ENCODE peak calls at places on chromosomes 12 and 14, in six cellular contexts. P, I, W, S, V and Q are unnamed samples.

GRCh38 chr12:121668750-121669524 is 517 bp downstream of the MORN3 start:
- DNase-seq in V (peak; percentile 77), P (peak; percentile 71), S (peak; percentile 44), I (no peak), W (peak; percentile 84), Q (peak; percentile 84)

GRCh38 chr12:14723763-14724162 is 27.4 kb upstream of the GUCY2C start:
- DNase-seq in V (peak; percentile 53), P (peak; percentile 76), W (peak; percentile 47), S (peak; percentile 47), I (peak; percentile 29), Q (no peak)

GRCh38 chr12:89862511-89863331 is 154.1 kb upstream of the ATP2B1 start:
- DNase-seq in S (no peak), P (no peak), W (no peak), I (no peak), V (no peak), Q (peak; percentile 72)

GRCh38 chr12:109518820-109519665 is 41.6 kb downstream of the UBE3B start:
- DNase-seq in V (peak; percentile 80), I (peak; percentile 51), S (peak; percentile 71), W (peak; percentile 81), P (peak; percentile 80), Q (peak; percentile 70)

GRCh38 chr12:27142102-27142721 is 59.8 kb upstream of the C12orf71 start:
- DNase-seq in I (peak; percentile 27), S (peak; percentile 49), P (peak; percentile 80), W (peak; percentile 58), V (peak; percentile 74), Q (no peak)

GRCh38 chr14:26841920-26842741 is 244.3 kb upstream of the NOVA1 start:
- DNase-seq in P (peak; percentile 42), I (peak; percentile 22), S (peak; percentile 72), V (no peak), W (no peak), Q (no peak)

GRCh38 chr12:119649202-119649808 is 18.6 kb upstream of the PRKAB1 start:
- DNase-seq in S (no peak), P (peak; percentile 66), V (no peak), I (no peak), W (peak; percentile 68), Q (no peak)

GRCh38 chr14:86990396-86990795 is 1002.6 kb downstream of the GALC start:
- DNase-seq in W (no peak), I (no peak), V (no peak), P (no peak), S (no peak), Q (no peak)

GRCh38 chr14:91349481-91350074 is 68.0 kb downstream of the CCDC88C start:
- DNase-seq in V (no peak), P (no peak), S (no peak), W (no peak), I (no peak), Q (peak; percentile 45)

GRCh38 chr12:51954465-51955361 is 3.2 kb downstream of the ACVR1B start:
- DNase-seq in I (no peak), V (no peak), S (no peak), W (no peak), P (no peak), Q (no peak)

GRCh38 chr14:35254736-35255135 is 37.4 kb upstream of the PSMA6 start:
- DNase-seq in I (no peak), S (no peak), V (no peak), P (no peak), W (no peak), Q (no peak)

GRCh38 chr12:104825408-104825807 is 132.7 kb downstream of the SLC41A2 start:
- DNase-seq in W (no peak), V (no peak), S (no peak), I (no peak), P (peak; percentile 8), Q (no peak)

GRCh38 chr14:89736866-89737265 is 217.7 kb downstream of the EFCAB11 start:
- DNase-seq in W (no peak), V (no peak), S (no peak), P (no peak), I (no peak), Q (no peak)

GRCh38 chr14:31457665-31458659 is 656 bp upstream of the DTD2 start:
- DNase-seq in I (no peak), P (no peak), V (no peak), S (no peak), W (no peak), Q (no peak)

GRCh38 chr14:99907761-99908652 is 114.8 kb downstream of the EML1 start:
- DNase-seq in V (peak; percentile 55), S (no peak), W (no peak), P (no peak), I (no peak), Q (no peak)

DNA sequence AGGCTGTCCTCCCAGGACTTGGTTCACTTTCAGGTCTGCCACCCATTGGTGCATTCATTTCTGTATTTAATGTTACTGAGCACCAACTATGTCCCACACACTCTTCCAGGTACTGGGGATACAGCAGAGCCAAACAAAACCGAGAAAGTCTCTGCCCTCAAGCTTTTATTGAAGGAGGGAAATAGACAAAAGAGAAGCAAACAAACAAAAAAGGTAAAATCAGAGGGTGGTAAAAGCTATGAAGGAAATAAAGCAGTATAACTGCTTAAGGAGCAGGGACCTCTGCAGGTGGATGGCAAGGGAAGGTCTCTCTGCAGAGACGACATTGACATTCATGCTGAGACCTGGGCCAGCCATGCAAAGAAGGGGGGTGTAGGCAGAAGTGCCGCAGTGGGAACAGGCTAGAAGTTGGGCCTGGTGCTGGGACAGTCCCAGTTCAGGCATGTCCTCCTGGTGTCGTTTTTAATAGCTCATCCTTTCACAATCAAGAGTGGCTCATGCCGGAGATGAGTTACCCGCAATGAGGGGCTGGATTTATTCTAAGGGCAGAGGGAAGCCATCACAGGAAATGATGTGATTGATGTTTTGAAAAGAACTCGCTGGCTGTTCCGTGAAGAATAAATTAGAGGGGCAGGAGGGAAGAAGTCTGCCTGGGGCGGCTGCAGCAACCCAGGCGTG is 72.8 kb downstream of the IRF2BPL start:
- DNase-seq in I (peak; percentile 55), S (peak; percentile 29), P (peak; percentile 95), V (no peak), W (no peak), Q (peak; percentile 86)
- H3K4me3 ChIP-seq in I (peak overlapping the region; percentile 44), S (peak overlapping the region; percentile 15), P (peak overlapping the region; percentile 35), V (peak overlapping the region; percentile 44), W (peak overlapping the region; percentile 1), Q (peak overlapping the region; percentile 12)

DNA sequence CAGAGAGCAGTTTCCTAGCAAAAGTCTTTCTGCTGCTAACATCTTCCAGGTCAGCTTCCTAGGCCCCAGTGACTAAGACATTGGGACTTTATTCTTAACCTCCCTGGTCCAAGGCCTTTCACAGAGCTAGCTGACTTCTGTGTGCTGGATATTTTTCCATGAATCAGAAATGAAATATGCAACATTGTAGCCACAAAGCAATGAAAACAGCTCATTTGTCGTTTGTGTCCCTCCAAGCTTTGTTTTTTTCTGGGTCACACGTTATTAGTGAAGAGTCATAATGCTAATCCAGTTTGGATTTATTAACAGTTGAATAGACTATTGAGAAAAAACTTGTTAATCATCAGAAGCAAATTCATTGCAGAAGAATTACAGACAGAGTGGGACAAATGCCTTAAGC is 82.4 kb downstream of the ARF6 start:
- DNase-seq in I (no peak), W (no peak), P (no peak), V (no peak), S (no peak), Q (no peak)
- H3K27ac ChIP-seq in I (no peak overlapping the region), W (peak overlapping the region; percentile 48), P (no peak overlapping the region), V (no peak overlapping the region), S (peak overlapping the region; percentile 52), Q (peak overlapping the region; percentile 94)

GRCh38 chr12:57099062-57099714 is 10.3 kb downstream of the NAB2 start:
- DNase-seq in I (no peak), V (no peak), W (peak; percentile 4), S (no peak), P (no peak), Q (no peak)

GRCh38 chr12:57097554-57097835 is 8.6 kb downstream of the NAB2 start:
- DNase-seq in V (no peak), P (no peak), I (no peak), W (no peak), S (no peak), Q (no peak)

GRCh38 chr12:57101892-57102695 is 9.1 kb downstream of the STAT6 start:
- DNase-seq in P (no peak), S (no peak), V (no peak), I (peak; percentile 74), W (peak; percentile 40), Q (no peak)

GRCh38 chr12:57096748-57097553 is 8.0 kb downstream of the NAB2 start:
- DNase-seq in V (no peak), W (peak; percentile 34), I (no peak), P (no peak), S (no peak), Q (no peak)

DNA sequence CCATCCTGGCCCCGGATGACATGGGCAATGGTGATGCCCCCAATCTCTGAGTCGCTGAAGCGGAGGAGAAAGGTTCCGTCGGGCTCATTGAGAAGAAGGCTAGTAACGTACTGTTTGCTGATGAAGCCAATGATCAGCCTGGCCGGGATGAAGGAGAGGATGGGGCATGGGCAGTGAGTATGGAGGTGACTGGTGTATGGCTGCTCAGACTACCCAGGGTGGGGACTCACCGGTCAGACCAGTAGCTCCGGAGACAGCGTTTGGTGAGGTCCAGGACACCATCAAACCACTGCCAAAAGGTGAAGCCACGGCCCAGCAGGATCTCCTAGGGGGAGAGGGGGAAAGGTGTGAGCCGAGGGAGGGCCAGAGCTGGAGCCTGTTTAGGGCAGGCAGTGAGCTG is 10.9 kb downstream of the NAB2 start:
- DNase-seq in I (no peak), V (no peak), W (peak; percentile 4), S (no peak), P (no peak), Q (no peak)
- H3K36me3 ChIP-seq in I (no peaks in the 10 kb centered on the region), V (peaks cover 11% of the 10 kb centered on the region), W (peaks cover 4% of the 10 kb centered on the region), S (peaks cover 37% of the 10 kb centered on the region), P (peaks cover 51% of the 10 kb centered on the region), Q (no peaks in the 10 kb centered on the region)

GRCh38 chr12:122813310-122813713 is 21.9 kb upstream of the HIP1R start:
- DNase-seq in W (no peak), V (no peak), P (no peak), S (no peak), I (no peak), Q (peak; percentile 81)
- H3K4me3 ChIP-seq in W (no peak overlapping the region), V (no peak overlapping the region), P (no peak overlapping the region), S (no peak overlapping the region), I (no peak overlapping the region), Q (no peak overlapping the region)

GRCh38 chr14:64706119-64706465 is 1.9 kb downstream of the PLEKHG3 start:
- DNase-seq in S (no peak), I (no peak), V (no peak), P (no peak), W (no peak), Q (no peak)

GRCh38 chr14:64709126-64709525 is 4.9 kb downstream of the PLEKHG3 start:
- DNase-seq in P (no peak), W (no peak), S (no peak), V (no peak), I (no peak), Q (no peak)

GRCh38 chr14:64708148-64709004 is 4.2 kb downstream of the PLEKHG3 start:
- DNase-seq in W (no peak), S (peak; percentile 60), I (peak; percentile 80), P (no peak), V (no peak), Q (peak; percentile 91)

GRCh38 chr14:64706552-64707193 is 2.4 kb downstream of the PLEKHG3 start:
- DNase-seq in W (peak; percentile 67), I (peak; percentile 79), V (no peak), P (no peak), S (no peak), Q (peak; percentile 77)

DNA sequence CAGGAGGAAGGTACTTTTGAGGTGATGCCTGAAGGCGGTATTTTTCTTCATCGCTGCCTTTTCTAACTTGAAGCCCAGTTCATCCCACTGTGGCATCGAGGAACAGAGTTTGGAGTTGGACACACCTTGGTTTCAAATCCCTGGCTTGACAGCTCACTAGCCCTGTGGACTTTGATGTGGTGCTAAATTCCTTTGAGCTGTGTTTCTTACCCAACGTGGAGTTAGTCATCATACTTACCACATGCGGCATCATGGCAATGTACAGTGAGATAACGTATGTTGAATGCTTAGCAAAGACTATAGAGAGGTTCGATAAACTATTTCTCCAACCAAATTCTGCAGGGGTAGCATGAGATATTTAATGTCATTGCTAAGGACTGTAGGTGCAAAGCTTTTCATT is 3.4 kb downstream of the PLEKHG3 start:
- DNase-seq in V (no peak), W (no peak), S (no peak), P (no peak), I (no peak), Q (no peak)
- H3K27ac ChIP-seq in V (no peak overlapping the region), W (no peak overlapping the region), S (no peak overlapping the region), P (no peak overlapping the region), I (peak overlapping the region; percentile 70), Q (peak overlapping the region; percentile 92)